ENCODE peak calls at places on chromosomes 6 and 20, in four cellular contexts. E is renal cortical epithelial cell, N is H1, Z is HT-29. O is an unnamed sample.

GRCh38 chr6:32192608-32193039 is at the start of gene GPSM3:
- DNase-seq in N (no peak), Z (no peak), E (no peak), O (no peak)

GRCh38 chr6:38266921-38267354 is 372.8 kb downstream of the BTBD9 start:
- DNase-seq in N (no peak), Z (no peak), E (no peak), O (no peak)

GRCh38 chr20:43680976-43681375 is 14.1 kb downstream of the MYBL2 start:
- DNase-seq in N (no peak), E (no peak), Z (no peak), O (no peak)

GRCh38 chr6:2327591-2327990 is 82.2 kb upstream of the GMDS start:
- DNase-seq in E (no peak), N (no peak), Z (no peak), O (no peak)

GRCh38 chr6:131657630-131658111 is 20.6 kb downstream of the ENPP3 start:
- DNase-seq in E (no peak), Z (no peak), N (no peak), O (no peak)

GRCh38 chr20:5658897-5659296 is 91.3 kb upstream of the SHLD1 start:
- DNase-seq in E (peak; percentile 90), N (no peak), Z (no peak), O (no peak)

GRCh38 chr20:25499855-25500434 is 85.4 kb downstream of the NINL start:
- DNase-seq in N (no peak), Z (no peak), E (no peak), O (no peak)

GRCh38 chr6:167980911-167981310 is 16.6 kb upstream of the KIF25 start:
- DNase-seq in N (no peak), Z (no peak), E (no peak), O (no peak)

GRCh38 chr6:6546318-6547110 is 42.0 kb upstream of the LY86 start:
- DNase-seq in Z (no peak), N (peak; percentile 75), E (no peak), O (no peak)

GRCh38 chr6:91824346-91824745 is 1237.5 kb upstream of the MAP3K7 start:
- DNase-seq in Z (no peak), E (no peak), N (no peak), O (no peak)

GRCh38 chr6:167807200-167807599 is 19.5 kb upstream of the AFDN start:
- DNase-seq in E (no peak), N (peak; percentile 7), Z (no peak), O (no peak)

GRCh38 chr20:34585019-34585418 is 26.5 kb downstream of the MAP1LC3A start:
- DNase-seq in Z (no peak), N (no peak), E (no peak), O (no peak)

GRCh38 chr20:49739042-49739441 is 25.4 kb upstream of the B4GALT5 start:
- DNase-seq in N (no peak), E (no peak), Z (no peak), O (no peak)

GRCh38 chr20:46062151-46062550 is 27.6 kb downstream of the NCOA5 start:
- DNase-seq in Z (no peak), N (peak; percentile 20), E (no peak), O (no peak)

GRCh38 chr20:11156922-11157321 is 483.1 kb upstream of the JAG1 start:
- DNase-seq in N (no peak), E (no peak), Z (no peak), O (no peak)

GRCh38 chr6:1015819-1016218 is 296.1 kb upstream of the FOXQ1 start:
- DNase-seq in N (no peak), E (peak; percentile 38), Z (no peak), O (peak; percentile 45)

GRCh38 chr6:149334201-149334600 is 16.7 kb downstream of the TAB2 start:
- DNase-seq in N (no peak), Z (no peak), E (peak; percentile 93), O (no peak)

GRCh38 chr20:56414842-56415765 is 3.0 kb downstream of the CASS4 start:
- DNase-seq in N (no peak), E (no peak), Z (no peak), O (no peak)

GRCh38 chr6:137878070-137878809 is 11.2 kb downstream of the TNFAIP3 start:
- DNase-seq in E (no peak), Z (no peak), N (no peak), O (no peak)

GRCh38 chr6:29953706-29954105 is 11.4 kb downstream of the HLA-A start:
- DNase-seq in E (peak; percentile 76), N (no peak), Z (no peak), O (no peak)

GRCh38 chr6:125711013-125711675 is 38.3 kb upstream of the HEY2 start:
- DNase-seq in E (no peak), Z (no peak), N (no peak), O (no peak)

GRCh38 chr20:41011551-41012067 is 17.0 kb upstream of the TOP1 start:
- DNase-seq in E (no peak), Z (no peak), N (no peak), O (no peak)

GRCh38 chr6:42618686-42619085 is 54.9 kb downstream of the UBR2 start:
- DNase-seq in N (no peak), Z (no peak), E (no peak), O (no peak)

GRCh38 chr6:165883851-165884640 is 221.0 kb upstream of the PDE10A start:
- DNase-seq in E (peak; percentile 6), Z (no peak), N (no peak), O (no peak)

GRCh38 chr6:39978240-39978639 is 44.0 kb upstream of the MOCS1 start:
- DNase-seq in N (no peak), E (no peak), Z (no peak), O (no peak)

GRCh38 chr20:36273414-36274247 is 32.5 kb upstream of the DLGAP4 start:
- DNase-seq in N (peak; percentile 41), E (peak; percentile 2), Z (peak; percentile 78), O (peak; percentile 25)

GRCh38 chr6:63685453-63686379 is 50.1 kb downstream of the PHF3 start:
- DNase-seq in N (no peak), E (no peak), Z (no peak), O (no peak)

GRCh38 chr6:135887069-135887468 is 35.6 kb downstream of the PDE7B start:
- DNase-seq in E (no peak), Z (no peak), N (no peak), O (no peak)

GRCh38 chr6:107079429-107079828 is 35.9 kb downstream of the BEND3 start:
- DNase-seq in Z (no peak), E (no peak), N (no peak), O (no peak)

GRCh38 chr20:61982240-61982950 is 83.3 kb downstream of the TAF4 start:
- DNase-seq in N (no peak), E (no peak), Z (no peak), O (no peak)

GRCh38 chr6:96542702-96543101 is 20.2 kb upstream of the FHL5 start:
- DNase-seq in N (no peak), Z (no peak), E (no peak), O (no peak)

GRCh38 chr6:38857815-38858214 is 142.7 kb downstream of the DNAH8 start:
- DNase-seq in E (no peak), N (no peak), Z (no peak), O (peak; percentile 93)

GRCh38 chr6:109087661-109088264 is 6.9 kb downstream of the SESN1 start:
- DNase-seq in E (no peak), Z (no peak), N (no peak), O (no peak)

GRCh38 chr20:32527447-32528055 is 57.6 kb downstream of the NOL4L start:
- DNase-seq in Z (no peak), N (no peak), E (no peak), O (no peak)

GRCh38 chr6:8627085-8627861 is 191.9 kb upstream of the SLC35B3 start:
- DNase-seq in Z (no peak), N (no peak), E (peak; percentile 70), O (no peak)

GRCh38 chr6:19731286-19731685 is 105.9 kb upstream of the ID4 start:
- DNase-seq in N (no peak), Z (no peak), E (peak; percentile 57), O (no peak)

GRCh38 chr20:32010096-32010495 is at the start of gene CCM2L:
- DNase-seq in E (no peak), Z (no peak), N (no peak), O (no peak)

O was measured in LNCaP clone FGC.